ENCODE peak calls at places on chromosome 18, in four cellular contexts. One of them, this sample, is unnamed.

GRCh38 chr18:48595703-48596218 is 56.9 kb downstream of the CTIF start:
- DNase-seq in AG10803: no peak
- DNase-seq in HFFc6: no peak
- DNase-seq in omental fat pad: no peak
- DNase-seq in this sample: no peak

GRCh38 chr18:8063733-8064132 is 496.6 kb downstream of the PTPRM start:
- DNase-seq in omental fat pad: no peak
- DNase-seq in HFFc6: no peak
- DNase-seq in AG10803: no peak
- DNase-seq in this sample: no peak

GRCh38 chr18:73807551-73808192 is 340.0 kb downstream of the FBXO15 start:
- DNase-seq in AG10803: no peak
- DNase-seq in HFFc6: no peak
- DNase-seq in omental fat pad: no peak
- DNase-seq in this sample: no peak

GRCh38 chr18:31430072-31430471 is 17.5 kb upstream of the DSG3 start:
- DNase-seq in omental fat pad: no peak
- DNase-seq in AG10803: no peak
- DNase-seq in HFFc6: no peak
- DNase-seq in this sample: no peak

GRCh38 chr18:76354348-76354747 is 140.7 kb downstream of the ZNF516 start:
- DNase-seq in HFFc6: peak
- DNase-seq in AG10803: peak
- DNase-seq in omental fat pad: no peak
- DNase-seq in this sample: no peak

GRCh38 chr18:41858761-41859555 is 96.1 kb upstream of the PIK3C3 start:
- DNase-seq in AG10803: peak
- DNase-seq in omental fat pad: no peak
- DNase-seq in HFFc6: no peak
- DNase-seq in this sample: no peak

GRCh38 chr18:78781601-78781960 is 198.0 kb upstream of the SALL3 start:
- DNase-seq in omental fat pad: no peak
- DNase-seq in HFFc6: no peak
- DNase-seq in AG10803: no peak
- DNase-seq in this sample: no peak

GRCh38 chr18:54720590-54720989 is 107.7 kb upstream of the RAB27B start:
- DNase-seq in HFFc6: no peak
- DNase-seq in omental fat pad: no peak
- DNase-seq in AG10803: no peak
- DNase-seq in this sample: no peak

GRCh38 chr18:48351216-48352050 is 57.8 kb downstream of the ZBTB7C start:
- DNase-seq in AG10803: no peak
- DNase-seq in omental fat pad: no peak
- DNase-seq in HFFc6: no peak
- DNase-seq in this sample: no peak

GRCh38 chr18:36889742-36890141 is 60.8 kb downstream of the KIAA1328 start:
- DNase-seq in HFFc6: no peak
- DNase-seq in AG10803: no peak
- DNase-seq in omental fat pad: no peak
- DNase-seq in this sample: no peak

GRCh38 chr18:28458751-28459150 is 281.8 kb upstream of the CDH2 start:
- DNase-seq in HFFc6: no peak
- DNase-seq in AG10803: no peak
- DNase-seq in omental fat pad: no peak
- DNase-seq in this sample: no peak

GRCh38 chr18:61496374-61496773 is 163.1 kb downstream of the CDH20 start:
- DNase-seq in omental fat pad: no peak
- DNase-seq in AG10803: no peak
- DNase-seq in HFFc6: no peak
- DNase-seq in this sample: no peak

GRCh38 chr18:51522338-51522737 is 324.9 kb upstream of the MEX3C start:
- DNase-seq in HFFc6: no peak
- DNase-seq in AG10803: no peak
- DNase-seq in omental fat pad: no peak
- DNase-seq in this sample: no peak

GRCh38 chr18:48459471-48459870 is 50.3 kb upstream of the ZBTB7C start:
- DNase-seq in HFFc6: no peak
- DNase-seq in AG10803: no peak
- DNase-seq in omental fat pad: no peak
- DNase-seq in this sample: no peak

GRCh38 chr18:28916436-28916835 is 739.5 kb upstream of the CDH2 start:
- DNase-seq in AG10803: no peak
- DNase-seq in omental fat pad: no peak
- DNase-seq in HFFc6: no peak
- DNase-seq in this sample: no peak

GRCh38 chr18:61333746-61334490 is 688 bp downstream of the CDH20 start:
- DNase-seq in omental fat pad: no peak
- DNase-seq in AG10803: no peak
- DNase-seq in HFFc6: no peak
- DNase-seq in this sample: no peak

GRCh38 chr18:79400091-79400590 is 4.4 kb downstream of the NFATC1 start:
- DNase-seq in HFFc6: no peak
- DNase-seq in AG10803: peak
- DNase-seq in omental fat pad: no peak
- DNase-seq in this sample: no peak

GRCh38 chr18:24491882-24492281 is 31.4 kb downstream of the HRH4 start:
- DNase-seq in omental fat pad: no peak
- DNase-seq in HFFc6: no peak
- DNase-seq in AG10803: no peak
- DNase-seq in this sample: no peak

GRCh38 chr18:25915907-25916306 is 174.5 kb downstream of the SS18 start:
- DNase-seq in omental fat pad: no peak
- DNase-seq in HFFc6: no peak
- DNase-seq in AG10803: no peak
- DNase-seq in this sample: no peak

GRCh38 chr18:48031011-48031480 is 100.6 kb upstream of the SMAD2 start:
- DNase-seq in HFFc6: peak
- DNase-seq in AG10803: peak
- DNase-seq in omental fat pad: no peak
- DNase-seq in this sample: no peak

GRCh38 chr18:7608798-7609197 is 41.7 kb downstream of the PTPRM start:
- DNase-seq in omental fat pad: no peak
- DNase-seq in AG10803: peak
- DNase-seq in HFFc6: peak
- DNase-seq in this sample: no peak

GRCh38 chr18:44579745-44580144 is 100.9 kb upstream of the SETBP1 start:
- DNase-seq in HFFc6: no peak
- DNase-seq in AG10803: no peak
- DNase-seq in omental fat pad: no peak
- DNase-seq in this sample: no peak

GRCh38 chr18:9428301-9428706 is 47.0 kb upstream of the RALBP1 start:
- DNase-seq in omental fat pad: no peak
- DNase-seq in AG10803: no peak
- DNase-seq in HFFc6: no peak
- DNase-seq in this sample: no peak

GRCh38 chr18:69968073-69968472 is 20.4 kb upstream of the CD226 start:
- DNase-seq in omental fat pad: no peak
- DNase-seq in AG10803: no peak
- DNase-seq in HFFc6: no peak
- DNase-seq in this sample: no peak

GRCh38 chr18:47150824-47151366 is 595 bp upstream of the HDHD2 start:
- DNase-seq in omental fat pad: no peak
- DNase-seq in HFFc6: no peak
- DNase-seq in AG10803: no peak
- DNase-seq in this sample: no peak

GRCh38 chr18:2706903-2707302 is 51.4 kb downstream of the SMCHD1 start:
- DNase-seq in AG10803: no peak
- DNase-seq in HFFc6: no peak
- DNase-seq in omental fat pad: no peak
- DNase-seq in this sample: no peak

GRCh38 chr18:79786781-79787526 is 10.8 kb upstream of the KCNG2 start:
- DNase-seq in omental fat pad: no peak
- DNase-seq in AG10803: peak
- DNase-seq in HFFc6: no peak
- DNase-seq in this sample: peak

GRCh38 chr18:64966667-64967066 is 784.1 kb upstream of the CDH7 start:
- DNase-seq in HFFc6: no peak
- DNase-seq in omental fat pad: no peak
- DNase-seq in AG10803: no peak
- DNase-seq in this sample: no peak

GRCh38 chr18:75247041-75247551 is 36.5 kb downstream of the TSHZ1 start:
- DNase-seq in AG10803: peak
- DNase-seq in omental fat pad: no peak
- DNase-seq in HFFc6: no peak
- DNase-seq in this sample: no peak

GRCh38 chr18:32771871-32772499 is 838 bp downstream of the KLHL14 start:
- DNase-seq in HFFc6: no peak
- DNase-seq in omental fat pad: no peak
- DNase-seq in AG10803: no peak
- DNase-seq in this sample: no peak

GRCh38 chr18:80159713-80160636 is 50.9 kb downstream of the ADNP2 start:
- DNase-seq in omental fat pad: no peak
- DNase-seq in AG10803: no peak
- DNase-seq in HFFc6: no peak
- DNase-seq in this sample: no peak

GRCh38 chr18:60684843-60685513 is 312.4 kb upstream of the MC4R start:
- DNase-seq in HFFc6: no peak
- DNase-seq in AG10803: peak
- DNase-seq in omental fat pad: no peak
- DNase-seq in this sample: peak

GRCh38 chr18:35143615-35144596 is 96.9 kb upstream of the ZNF397 start:
- DNase-seq in HFFc6: peak
- DNase-seq in omental fat pad: no peak
- DNase-seq in AG10803: peak
- DNase-seq in this sample: no peak
- TF ChIP-seq CTCF in HFFc6: peak
- TF ChIP-seq CTCF in omental fat pad: no peak
- TF ChIP-seq CTCF in AG10803: peak
- TF ChIP-seq CTCF in this sample: peak

GRCh38 chr18:63339920-63340484 is 20.4 kb upstream of the BCL2 start:
- DNase-seq in AG10803: peak
- DNase-seq in HFFc6: peak
- DNase-seq in omental fat pad: no peak
- DNase-seq in this sample: no peak
- TF ChIP-seq CTCF in AG10803: peak
- TF ChIP-seq CTCF in HFFc6: peak
- TF ChIP-seq CTCF in omental fat pad: no peak
- TF ChIP-seq CTCF in this sample: peak

DNA sequence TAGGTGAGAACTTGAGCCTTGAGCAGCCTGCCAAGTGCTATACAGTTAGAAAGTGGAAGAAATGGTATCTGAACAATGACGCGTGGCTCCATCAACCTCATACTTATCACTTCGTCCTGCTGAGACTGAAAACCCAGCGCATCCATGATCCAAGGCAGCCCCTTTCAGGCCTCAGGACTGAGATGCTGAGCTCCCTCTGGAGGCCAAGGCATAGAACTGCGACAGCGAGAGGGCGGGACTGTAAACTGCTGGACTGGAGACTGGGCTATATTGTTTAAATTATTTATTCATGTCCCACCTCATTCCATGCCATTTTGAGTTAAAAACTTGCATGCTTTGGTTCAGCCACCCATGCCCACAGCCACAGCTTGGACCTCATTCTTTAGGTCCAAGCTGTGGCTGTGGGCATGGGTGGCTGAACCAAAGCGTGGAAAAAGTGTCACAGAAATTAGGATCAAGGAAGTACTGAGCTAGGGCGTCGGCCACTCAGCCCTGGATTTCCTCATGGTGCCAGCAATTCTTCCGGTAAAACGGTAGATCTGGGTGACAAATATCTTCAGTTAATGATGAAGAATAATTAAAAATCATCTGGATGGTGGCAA is 195.5 kb downstream of the L3MBTL4 start:
- DNase-seq in omental fat pad: no peak
- DNase-seq in HFFc6: no peak
- DNase-seq in AG10803: peak
- DNase-seq in this sample: peak
- TF ChIP-seq CTCF in omental fat pad: no peak
- TF ChIP-seq CTCF in HFFc6: peak
- TF ChIP-seq CTCF in AG10803: peak
- TF ChIP-seq CTCF in this sample: peak

GRCh38 chr18:50340078-50340477 is 34.8 kb upstream of the SKA1 start:
- DNase-seq in HFFc6: no peak
- DNase-seq in omental fat pad: no peak
- DNase-seq in AG10803: no peak
- DNase-seq in this sample: no peak
- TF ChIP-seq CTCF in HFFc6: peak
- TF ChIP-seq CTCF in omental fat pad: no peak
- TF ChIP-seq CTCF in AG10803: no peak
- TF ChIP-seq CTCF in this sample: no peak

DNA sequence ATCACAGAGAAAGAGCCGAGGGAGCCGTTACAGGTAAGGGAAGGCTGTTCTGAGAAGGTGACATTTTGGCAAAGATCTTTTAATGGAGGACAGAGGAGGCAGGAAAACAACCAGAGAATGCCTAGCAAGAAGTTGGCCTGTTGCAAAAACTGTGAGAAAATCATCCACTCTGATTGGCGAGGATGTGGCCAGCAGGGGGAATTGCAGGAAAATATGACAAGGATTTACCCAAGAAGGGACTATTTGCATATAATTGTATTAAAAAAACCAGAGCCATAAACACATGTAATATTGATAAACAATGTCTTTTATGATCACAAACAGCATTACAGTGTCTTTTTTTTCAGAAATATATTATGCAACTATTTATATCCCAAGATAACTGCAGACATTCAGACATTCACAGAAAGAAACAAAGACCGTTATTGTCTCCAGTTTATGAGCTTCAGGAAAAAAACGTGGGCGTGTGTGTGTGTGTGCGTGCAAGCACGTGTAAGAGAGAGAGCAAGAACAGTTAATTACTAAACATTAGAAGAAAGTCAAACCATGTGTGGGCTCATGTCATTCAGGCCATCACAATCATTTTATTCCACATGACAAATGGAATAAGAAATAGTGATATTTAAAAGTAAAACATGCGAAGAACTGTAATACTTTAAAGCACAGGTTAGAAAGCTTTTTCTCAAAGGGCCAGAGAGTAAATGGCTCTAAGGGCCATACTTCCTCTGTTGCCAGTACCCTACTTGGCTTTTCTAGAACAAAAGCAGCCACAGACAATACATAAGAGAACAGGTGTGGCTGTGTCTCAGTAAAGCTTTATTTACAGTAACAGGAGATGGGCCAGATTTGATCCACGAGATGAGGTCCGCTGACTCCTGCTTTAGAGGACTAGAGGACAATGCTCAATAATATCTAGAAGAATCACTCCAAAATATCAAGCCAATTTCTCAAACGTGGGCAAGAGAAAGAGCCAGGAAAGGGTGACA is 324.1 kb downstream of the DLGAP1 start:
- DNase-seq in HFFc6: no peak
- DNase-seq in AG10803: no peak
- DNase-seq in omental fat pad: no peak
- DNase-seq in this sample: no peak
- TF ChIP-seq CTCF in HFFc6: peak
- TF ChIP-seq CTCF in AG10803: no peak
- TF ChIP-seq CTCF in omental fat pad: no peak
- TF ChIP-seq CTCF in this sample: no peak

GRCh38 chr18:56641714-56642331 is 3.4 kb upstream of the TXNL1 start:
- DNase-seq in AG10803: peak
- DNase-seq in HFFc6: peak
- DNase-seq in omental fat pad: no peak
- DNase-seq in this sample: no peak

GRCh38 chr18:56650056-56650455 is 1.1 kb upstream of the WDR7 start:
- DNase-seq in omental fat pad: no peak
- DNase-seq in HFFc6: no peak
- DNase-seq in AG10803: no peak
- DNase-seq in this sample: no peak

GRCh38 chr18:56648307-56648706 is 2.9 kb upstream of the WDR7 start:
- DNase-seq in HFFc6: no peak
- DNase-seq in AG10803: no peak
- DNase-seq in omental fat pad: no peak
- DNase-seq in this sample: no peak

GRCh38 chr18:56647071-56647470 is 4.1 kb upstream of the WDR7 start:
- DNase-seq in HFFc6: no peak
- DNase-seq in omental fat pad: no peak
- DNase-seq in AG10803: no peak
- DNase-seq in this sample: no peak

GRCh38 chr18:56645415-56646016 is 5.6 kb upstream of the WDR7 start:
- DNase-seq in omental fat pad: no peak
- DNase-seq in HFFc6: no peak
- DNase-seq in AG10803: no peak
- DNase-seq in this sample: no peak
- TF ChIP-seq CTCF in omental fat pad: no peak
- TF ChIP-seq CTCF in HFFc6: peak
- TF ChIP-seq CTCF in AG10803: peak
- TF ChIP-seq CTCF in this sample: no peak